ENCODE peak calls at places on chromosomes 7 and 10, in five cellular contexts. One of them, this sample, is unnamed.

GRCh38 chr7:73799282-73800141 is 29.4 kb upstream of the CLDN3 start:
- DNase-seq in HepG2: peak
- DNase-seq in K562: no peak
- DNase-seq in HCT116: peak
- DNase-seq in SK-N-SH: no peak
- DNase-seq in this sample: no peak

GRCh38 chr7:45594780-45595535 is 20.8 kb downstream of the ADCY1 start:
- DNase-seq in HepG2: no peak
- DNase-seq in K562: no peak
- DNase-seq in HCT116: no peak
- DNase-seq in SK-N-SH: no peak
- DNase-seq in this sample: no peak

GRCh38 chr10:125628251-125629049 is 54.5 kb downstream of the TEX36 start:
- DNase-seq in HepG2: no peak
- DNase-seq in K562: no peak
- DNase-seq in HCT116: no peak
- DNase-seq in SK-N-SH: no peak
- DNase-seq in this sample: no peak

GRCh38 chr7:47968852-47969774 is 10.3 kb downstream of the HUS1 start:
- DNase-seq in HepG2: peak
- DNase-seq in K562: peak
- DNase-seq in HCT116: peak
- DNase-seq in SK-N-SH: peak
- DNase-seq in this sample: peak

GRCh38 chr10:47277352-47278151 is 22.4 kb upstream of the GDF10 start:
- DNase-seq in HepG2: no peak
- DNase-seq in K562: no peak
- DNase-seq in HCT116: no peak
- DNase-seq in SK-N-SH: no peak
- DNase-seq in this sample: no peak

GRCh38 chr7:29626730-29627129 is 63.1 kb downstream of the PRR15 start:
- DNase-seq in HepG2: no peak
- DNase-seq in K562: no peak
- DNase-seq in HCT116: no peak
- DNase-seq in SK-N-SH: no peak
- DNase-seq in this sample: no peak

GRCh38 chr10:95500097-95500496 is 61.1 kb downstream of the SORBS1 start:
- DNase-seq in HepG2: no peak
- DNase-seq in K562: no peak
- DNase-seq in HCT116: no peak
- DNase-seq in SK-N-SH: no peak
- DNase-seq in this sample: no peak

GRCh38 chr7:84108787-84109186 is 85.8 kb downstream of the SEMA3A start:
- DNase-seq in HepG2: no peak
- DNase-seq in K562: no peak
- DNase-seq in HCT116: no peak
- DNase-seq in SK-N-SH: no peak
- DNase-seq in this sample: no peak

GRCh38 chr7:8115547-8116402 is 146.2 kb downstream of the ICA1 start:
- DNase-seq in HepG2: no peak
- DNase-seq in K562: no peak
- DNase-seq in HCT116: no peak
- DNase-seq in SK-N-SH: no peak
- DNase-seq in this sample: no peak

GRCh38 chr10:34333513-34333912 is 481.6 kb downstream of the PARD3 start:
- DNase-seq in HepG2: no peak
- DNase-seq in K562: no peak
- DNase-seq in HCT116: no peak
- DNase-seq in SK-N-SH: no peak
- DNase-seq in this sample: peak

GRCh38 chr7:114689391-114689790 is 232.5 kb upstream of the MDFIC start:
- DNase-seq in HepG2: no peak
- DNase-seq in K562: no peak
- DNase-seq in HCT116: no peak
- DNase-seq in SK-N-SH: no peak
- DNase-seq in this sample: no peak

GRCh38 chr7:23105086-23105643 is 420 bp upstream of the KLHL7 start:
- DNase-seq in HepG2: no peak
- DNase-seq in K562: peak
- DNase-seq in HCT116: no peak
- DNase-seq in SK-N-SH: no peak
- DNase-seq in this sample: no peak

GRCh38 chr7:99137418-99138180 is 6.3 kb downstream of the SMURF1 start:
- DNase-seq in HepG2: no peak
- DNase-seq in K562: no peak
- DNase-seq in HCT116: no peak
- DNase-seq in SK-N-SH: peak
- DNase-seq in this sample: no peak

GRCh38 chr7:20144801-20145200 is 72.4 kb downstream of the MACC1 start:
- DNase-seq in HepG2: no peak
- DNase-seq in K562: no peak
- DNase-seq in HCT116: no peak
- DNase-seq in SK-N-SH: no peak
- DNase-seq in this sample: no peak

GRCh38 chr10:91684841-91685240 is 52.0 kb upstream of the PPP1R3C start:
- DNase-seq in HepG2: no peak
- DNase-seq in K562: no peak
- DNase-seq in HCT116: no peak
- DNase-seq in SK-N-SH: no peak
- DNase-seq in this sample: no peak

GRCh38 chr10:103855424-103855823 is at the start of gene SH3PXD2A:
- DNase-seq in HepG2: peak
- DNase-seq in K562: no peak
- DNase-seq in HCT116: no peak
- DNase-seq in SK-N-SH: peak
- DNase-seq in this sample: peak

GRCh38 chr10:77541944-77542343 is 95.7 kb downstream of the KCNMA1 start:
- DNase-seq in HepG2: no peak
- DNase-seq in K562: no peak
- DNase-seq in HCT116: no peak
- DNase-seq in SK-N-SH: no peak
- DNase-seq in this sample: no peak

GRCh38 chr7:135282621-135283295 is 49.1 kb downstream of the STRA8 start:
- DNase-seq in HepG2: no peak
- DNase-seq in K562: no peak
- DNase-seq in HCT116: no peak
- DNase-seq in SK-N-SH: no peak
- DNase-seq in this sample: no peak

GRCh38 chr7:131522325-131522920 is 34.0 kb downstream of the PODXL start:
- DNase-seq in HepG2: no peak
- DNase-seq in K562: no peak
- DNase-seq in HCT116: no peak
- DNase-seq in SK-N-SH: no peak
- DNase-seq in this sample: no peak

GRCh38 chr7:141709749-141710148 is 1.6 kb downstream of the WEE2 start:
- DNase-seq in HepG2: no peak
- DNase-seq in K562: no peak
- DNase-seq in HCT116: no peak
- DNase-seq in SK-N-SH: no peak
- DNase-seq in this sample: no peak

GRCh38 chr10:69413221-69413865 is 3.4 kb downstream of the TACR2 start:
- DNase-seq in HepG2: peak
- DNase-seq in K562: peak
- DNase-seq in HCT116: peak
- DNase-seq in SK-N-SH: peak
- DNase-seq in this sample: peak

GRCh38 chr10:103829838-103830465 is 25.4 kb downstream of the SH3PXD2A start:
- DNase-seq in HepG2: no peak
- DNase-seq in K562: no peak
- DNase-seq in HCT116: no peak
- DNase-seq in SK-N-SH: no peak
- DNase-seq in this sample: no peak

DNA sequence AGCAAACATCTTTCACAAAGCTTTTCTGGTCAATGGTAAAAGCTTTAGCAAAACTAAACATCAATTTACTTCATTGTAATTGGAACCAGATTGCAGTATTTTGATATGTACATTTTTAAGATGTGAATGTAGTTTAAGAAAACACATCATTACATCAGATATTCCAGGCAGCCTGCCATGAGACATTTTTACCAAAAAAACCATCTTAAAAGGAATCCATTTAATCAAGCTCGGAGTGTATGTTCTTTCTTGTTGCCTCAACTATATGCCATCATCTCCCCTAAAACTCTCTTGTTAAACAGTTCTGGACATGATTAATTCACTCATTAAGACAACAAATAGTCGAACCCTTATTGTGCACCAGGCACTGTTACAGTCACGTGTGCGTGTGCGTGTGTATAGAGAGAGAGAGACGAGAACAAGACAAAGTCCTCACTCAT is 97.5 kb downstream of the UBE2H start:
- DNase-seq in HepG2: no peak
- DNase-seq in K562: no peak
- DNase-seq in HCT116: no peak
- DNase-seq in SK-N-SH: no peak
- DNase-seq in this sample: no peak
- TF ChIP-seq JUND in HepG2: no peak
- TF ChIP-seq JUND in K562: no peak
- TF ChIP-seq JUND in HCT116: no peak
- TF ChIP-seq JUND in SK-N-SH: peak
- TF ChIP-seq JUND in this sample: no peak

GRCh38 chr7:157402911-157403534 is 66.2 kb downstream of the DNAJB6 start:
- DNase-seq in HepG2: no peak
- DNase-seq in K562: peak
- DNase-seq in HCT116: no peak
- DNase-seq in SK-N-SH: no peak
- DNase-seq in this sample: no peak

GRCh38 chr7:157405914-157406810 is 69.4 kb downstream of the DNAJB6 start:
- DNase-seq in HepG2: no peak
- DNase-seq in K562: peak
- DNase-seq in HCT116: no peak
- DNase-seq in SK-N-SH: peak
- DNase-seq in this sample: peak

GRCh38 chr7:157405501-157405900 is 68.7 kb downstream of the DNAJB6 start:
- DNase-seq in HepG2: no peak
- DNase-seq in K562: no peak
- DNase-seq in HCT116: no peak
- DNase-seq in SK-N-SH: peak
- DNase-seq in this sample: no peak

GRCh38 chr7:157404002-157404401 is 67.2 kb downstream of the DNAJB6 start:
- DNase-seq in HepG2: no peak
- DNase-seq in K562: no peak
- DNase-seq in HCT116: no peak
- DNase-seq in SK-N-SH: no peak
- DNase-seq in this sample: no peak

DNA sequence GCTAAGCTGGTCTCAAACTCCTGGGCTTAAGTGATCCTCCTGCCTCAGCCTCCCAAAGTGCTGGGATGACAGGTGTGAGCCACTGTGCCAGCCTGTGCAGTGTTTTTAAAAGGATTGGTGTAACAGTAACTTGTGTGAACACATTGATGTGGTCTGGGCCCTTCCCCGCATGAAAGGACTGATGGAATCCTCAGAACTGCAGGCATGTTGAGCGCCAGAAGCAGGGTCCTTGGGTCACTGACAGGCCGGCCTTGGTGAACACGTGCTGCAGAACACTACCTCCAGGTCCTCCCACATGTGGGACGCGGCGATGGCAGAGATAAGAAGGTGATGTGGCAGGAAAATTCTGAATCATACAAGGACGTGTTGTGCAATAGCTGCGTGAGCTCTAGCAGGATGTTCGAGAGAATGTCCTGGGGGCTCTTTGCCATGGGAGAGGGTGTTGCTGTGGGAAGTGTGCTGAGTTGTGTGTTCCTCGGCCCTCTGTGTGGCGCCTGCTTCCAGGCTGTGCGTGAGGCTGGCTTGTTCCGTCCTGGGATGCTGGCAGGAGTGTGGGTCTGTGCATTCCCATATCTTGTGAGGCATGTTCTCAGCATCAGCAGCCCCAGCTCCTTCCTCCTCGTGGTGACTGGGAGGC is 68.2 kb downstream of the DNAJB6 start:
- DNase-seq in HepG2: no peak
- DNase-seq in K562: peak
- DNase-seq in HCT116: no peak
- DNase-seq in SK-N-SH: peak
- DNase-seq in this sample: peak
- TF ChIP-seq JUND in HepG2: no peak
- TF ChIP-seq JUND in K562: peak
- TF ChIP-seq JUND in HCT116: no peak
- TF ChIP-seq JUND in SK-N-SH: peak
- TF ChIP-seq JUND in this sample: no peak

DNA sequence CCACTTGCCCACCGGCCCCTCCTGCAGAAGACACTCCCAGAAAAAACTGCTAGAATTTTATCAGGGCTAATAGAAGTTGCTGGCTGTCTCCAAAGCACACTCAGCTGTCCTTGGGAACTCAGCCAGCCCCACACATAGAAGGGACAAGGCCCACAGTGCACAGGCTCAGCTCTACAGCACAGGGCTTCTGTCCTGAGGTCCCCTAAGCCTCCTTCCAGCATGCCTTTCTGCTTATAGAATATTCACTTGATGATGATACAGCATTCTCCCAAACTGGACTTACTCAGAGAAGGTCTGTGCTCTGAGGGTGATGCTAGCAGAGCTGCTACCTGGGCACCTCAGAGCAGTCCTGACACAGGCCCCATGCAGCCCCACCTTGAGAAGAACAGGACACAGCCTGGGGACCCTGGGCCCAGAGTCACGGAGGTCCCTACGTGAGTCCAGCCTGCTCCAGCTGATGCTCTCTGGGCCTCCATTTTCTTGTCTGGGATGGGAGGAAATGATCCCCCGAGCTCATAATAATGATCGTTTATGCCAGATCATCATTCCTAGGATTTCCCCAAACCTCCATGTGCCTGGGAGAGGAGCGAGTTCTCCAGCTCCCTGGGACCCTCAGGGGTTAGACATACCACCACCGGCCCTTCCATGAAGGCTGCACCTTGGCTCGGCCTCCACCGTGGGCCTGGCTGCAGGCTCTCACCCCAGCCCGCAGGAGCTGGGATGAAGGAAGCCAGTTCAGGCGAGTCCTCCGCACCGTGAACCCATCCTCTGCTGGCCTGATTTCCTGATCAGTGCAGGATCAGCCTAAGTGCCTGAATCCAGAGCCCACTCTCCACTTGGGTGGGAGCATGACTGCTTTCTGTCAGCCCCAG is 145.6 kb downstream of the ZNF248 start:
- DNase-seq in HepG2: no peak
- DNase-seq in K562: no peak
- DNase-seq in HCT116: no peak
- DNase-seq in SK-N-SH: no peak
- DNase-seq in this sample: no peak
- TF ChIP-seq JUND in HepG2: no peak
- TF ChIP-seq JUND in K562: no peak
- TF ChIP-seq JUND in HCT116: no peak
- TF ChIP-seq JUND in SK-N-SH: no peak
- TF ChIP-seq JUND in this sample: no peak

DNA sequence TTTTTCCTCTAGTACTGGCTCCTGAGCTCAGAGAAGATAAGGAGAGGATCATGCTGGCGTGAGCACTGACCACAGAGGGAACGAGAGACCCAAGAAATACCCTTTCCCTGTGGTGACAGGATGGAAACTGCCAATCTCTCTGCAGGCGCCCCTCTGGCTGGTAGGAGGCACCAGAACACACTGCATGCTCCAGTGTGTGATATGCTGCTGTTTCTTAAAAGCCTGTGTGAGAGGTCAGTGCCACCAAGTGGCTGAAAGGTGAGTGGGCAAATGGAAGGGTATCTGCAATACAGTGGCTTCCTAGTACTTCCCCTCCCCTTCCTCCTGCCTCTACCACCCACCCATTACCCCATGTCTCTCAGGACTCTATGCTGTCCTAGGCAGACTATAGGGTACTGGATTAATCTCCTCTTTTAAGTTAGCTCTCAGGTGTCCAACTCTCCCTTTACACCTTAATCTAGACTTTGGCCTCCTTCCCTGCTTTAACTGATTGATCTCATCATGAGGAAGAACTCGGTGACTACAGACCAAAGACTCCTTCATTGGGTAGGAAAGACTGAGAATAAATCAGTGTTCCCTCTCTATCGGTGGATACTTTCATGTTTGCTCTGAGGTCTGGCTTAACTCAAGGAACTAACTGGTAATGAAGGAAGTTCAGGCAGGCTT is 283.6 kb downstream of the ADRA2A start:
- DNase-seq in HepG2: peak
- DNase-seq in K562: peak
- DNase-seq in HCT116: peak
- DNase-seq in SK-N-SH: peak
- DNase-seq in this sample: peak
- TF ChIP-seq JUND in HepG2: no peak
- TF ChIP-seq JUND in K562: no peak
- TF ChIP-seq JUND in HCT116: no peak
- TF ChIP-seq JUND in SK-N-SH: no peak
- TF ChIP-seq JUND in this sample: no peak

This sample was measured in T47D.